ENCODE peak calls at places on chromosome 13, in seven cellular contexts. J is effector memory CD4-positive, alpha-beta T cell; M is astrocyte of the hippocampus; T is activated CD8-positive, alpha-beta memory T cell treated with anti-CD3 and anti-CD28 coated beads, Interleukin-2, amount 50 U/mL, for 4 hours; G is hypothalamus; N is CD8-positive, alpha-beta memory T cell; I is activated naive CD8-positive, alpha-beta T cell treated with anti-CD3 and anti-CD28 coated beads, Interleukin-2, amount 50 U/mL, for 24 hours. D is an unnamed sample.

GRCh38 chr13:34347784-34348573 is 530.0 kb downstream of the RFC3 start:
- DNase-seq in J (no peak), M (no peak), T (no peak), G (no peak), N (no peak), I (no peak), D (no peak)

GRCh38 chr13:48561461-48562224 is 28.8 kb upstream of the RCBTB2 start:
- DNase-seq in J (no peak), M (no peak), T (no peak), G (no peak), N (no peak), I (no peak), D (no peak)

GRCh38 chr13:31797154-31797775 is 57.9 kb downstream of the RXFP2 start:
- DNase-seq in J (no peak), M (peak; percentile 49), T (no peak), G (no peak), N (no peak), I (no peak), D (no peak)

GRCh38 chr13:28370448-28370847 is 124.5 kb downstream of the FLT1 start:
- DNase-seq in J (no peak), M (no peak), T (no peak), G (no peak), N (no peak), I (no peak), D (no peak)

GRCh38 chr13:113917096-113917495 is 53.2 kb upstream of the GAS6 start:
- DNase-seq in J (no peak), M (no peak), T (peak; percentile 9), G (no peak), N (no peak), I (no peak), D (no peak)

GRCh38 chr13:73274147-73274546 is 215.3 kb downstream of the KLF5 start:
- DNase-seq in J (no peak), M (peak; percentile 53), T (no peak), G (no peak), N (no peak), I (no peak), D (no peak)

GRCh38 chr13:36606060-36606459 is 67.8 kb upstream of the SERTM1 start:
- DNase-seq in J (no peak), M (no peak), T (no peak), G (no peak), N (no peak), I (no peak), D (no peak)

GRCh38 chr13:100128373-100128772 is 39.5 kb downstream of the PCCA start:
- DNase-seq in J (no peak), M (peak; percentile 70), T (peak; percentile 17), G (no peak), N (no peak), I (no peak), D (no peak)

GRCh38 chr13:26074706-26075105 is 22.9 kb upstream of the SHISA2 start:
- DNase-seq in J (no peak), M (peak; percentile 51), T (no peak), G (no peak), N (no peak), I (no peak), D (no peak)

GRCh38 chr13:30927595-30927994 is 4.9 kb upstream of the TEX26 start:
- DNase-seq in J (no peak), M (no peak), T (no peak), G (no peak), N (no peak), I (no peak), D (no peak)

GRCh38 chr13:35190241-35190640 is 248.2 kb downstream of the NBEA start:
- DNase-seq in J (no peak), M (peak; percentile 2), T (no peak), G (no peak), N (no peak), I (no peak), D (no peak)